ENCODE peak calls at places on chromosomes 5 and 9, in four cellular contexts. R, L, W and D are unnamed samples. For H3K4me1, the result is how much of the 10 kb centered on the place peaks cover.

GRCh38 chr5:83570916-83571315 is 99.4 kb downstream of the VCAN start:
- DNase-seq in R (no peak), L (no peak), W (no peak), D (no peak)

GRCh38 chr5:67831081-67831480 is 384.5 kb upstream of the PIK3R1 start:
- DNase-seq in R (no peak), L (no peak), W (no peak), D (no peak)

GRCh38 chr9:77063645-77064285 is 44.3 kb downstream of the FOXB2 start:
- DNase-seq in R (no peak), L (no peak), W (no peak), D (no peak)

GRCh38 chr9:136284951-136285350 is 18.9 kb downstream of the CCDC187 start:
- DNase-seq in R (no peak), L (no peak), W (no peak), D (no peak)

GRCh38 chr5:175802361-175802760 is 69.0 kb upstream of the CPLX2 start:
- DNase-seq in R (no peak), L (no peak), W (no peak), D (no peak)

GRCh38 chr9:127796899-127797370 is 5.7 kb upstream of the FPGS start:
- DNase-seq in R (no peak), L (no peak), W (no peak), D (no peak)

GRCh38 chr9:7368410-7369292 is 430.9 kb downstream of the DMAC1 start:
- DNase-seq in R (no peak), L (no peak), W (no peak), D (no peak)

GRCh38 chr5:149749481-149750365 is 19.6 kb downstream of the PPARGC1B start:
- DNase-seq in R (no peak), L (peak), W (no peak), D (no peak)

GRCh38 chr5:84191296-84191695 is 193.4 kb downstream of the EDIL3 start:
- DNase-seq in R (no peak), L (no peak), W (no peak), D (no peak)

GRCh38 chr9:114301798-114302565 is 20.9 kb upstream of the ORM1 start:
- DNase-seq in R (no peak), L (no peak), W (no peak), D (no peak)

GRCh38 chr9:9913276-9913832 is 699.4 kb downstream of the PTPRD start:
- DNase-seq in R (no peak), L (peak), W (no peak), D (no peak)

GRCh38 chr5:5598547-5599113 is 176.2 kb downstream of the ICE1 start:
- DNase-seq in R (no peak), L (no peak), W (no peak), D (no peak)

GRCh38 chr9:98869078-98869745 is 61.7 kb downstream of the GALNT12 start:
- DNase-seq in R (no peak), L (no peak), W (no peak), D (no peak)

GRCh38 chr9:89597711-89598707 is 6.8 kb upstream of the GADD45G start:
- DNase-seq in R (no peak), L (peak), W (no peak), D (peak)

GRCh38 chr9:136791466-136792276 is 527 bp downstream of the TMEM141 start:
- DNase-seq in R (no peak), L (peak), W (no peak), D (no peak)

GRCh38 chr5:180658774-180659564 is 9.6 kb upstream of the FLT4 start:
- DNase-seq in R (no peak), L (no peak), W (no peak), D (no peak)

GRCh38 chr5:143614831-143615230 is 197.1 kb upstream of the HMHB1 start:
- DNase-seq in R (no peak), L (no peak), W (no peak), D (no peak)

GRCh38 chr5:159210846-159211245 is 1.5 kb upstream of the RNF145 start:
- DNase-seq in R (no peak), L (no peak), W (no peak), D (no peak)

GRCh38 chr5:64869419-64869818 is 100.7 kb downstream of the CWC27 start:
- DNase-seq in R (no peak), L (no peak), W (no peak), D (no peak)

GRCh38 chr5:167964529-167964928 is 326.9 kb upstream of the WWC1 start:
- DNase-seq in R (no peak), L (no peak), W (no peak), D (no peak)

GRCh38 chr5:61232490-61232889 is 70.2 kb upstream of the SMIM15 start:
- DNase-seq in R (no peak), L (no peak), W (no peak), D (no peak)

GRCh38 chr9:27414215-27414731 is 109.8 kb upstream of the IFNK start:
- DNase-seq in R (no peak), L (no peak), W (no peak), D (no peak)

GRCh38 chr5:179275941-179276837 is 69.1 kb downstream of the ADAMTS2 start:
- DNase-seq in R (no peak), L (peak), W (no peak), D (no peak)

GRCh38 chr5:45512521-45512920 is 183.7 kb downstream of the HCN1 start:
- DNase-seq in R (no peak), L (no peak), W (no peak), D (no peak)

GRCh38 chr5:61280766-61281427 is 51.2 kb upstream of the ZSWIM6 start:
- DNase-seq in R (no peak), L (no peak), W (no peak), D (no peak)

GRCh38 chr5:158701406-158702177 is 398.1 kb downstream of the EBF1 start:
- DNase-seq in R (no peak), L (no peak), W (no peak), D (no peak)

GRCh38 chr5:76813982-76814562 is 4.8 kb upstream of the F2RL1 start:
- DNase-seq in R (no peak), L (peak), W (no peak), D (no peak)

GRCh38 chr9:13688990-13689600 is 409.6 kb upstream of the MPDZ start:
- DNase-seq in R (no peak), L (no peak), W (no peak), D (peak)

GRCh38 chr9:86406366-86406765 is 52.2 kb upstream of the TUT7 start:
- DNase-seq in R (no peak), L (peak), W (no peak), D (no peak)

GRCh38 chr5:122415481-122416120 is 103.6 kb downstream of the SNCAIP start:
- DNase-seq in R (no peak), L (peak), W (peak), D (peak)

GRCh38 chr9:79292731-79293280 is 279.0 kb upstream of the TLE4 start:
- DNase-seq in R (no peak), L (no peak), W (no peak), D (no peak)

GRCh38 chr5:90418214-90418613 is 8.7 kb upstream of the CETN3 start:
- DNase-seq in R (no peak), L (no peak), W (no peak), D (no peak)

GRCh38 chr5:178261666-178262600 is 29.3 kb upstream of the PHYKPL start:
- DNase-seq in R (no peak), L (no peak), W (no peak), D (no peak)

GRCh38 chr9:81680506-81680905 is 8.8 kb downstream of the TLE1 start:
- DNase-seq in R (no peak), L (no peak), W (no peak), D (no peak)

GRCh38 chr5:163440954-163441353 is 3.6 kb downstream of the CCNG1 start:
- DNase-seq in R (no peak), L (no peak), W (no peak), D (no peak)
- H3K4me3 ChIP-seq in R (peak), L (peak), W (peak), D (no peak)

GRCh38 chr5:145701404-145701803 is 133.7 kb downstream of the PRELID2 start:
- DNase-seq in R (no peak), L (no peak), W (no peak), D (no peak)

GRCh38 chr5:145699846-145700245 is 135.3 kb downstream of the PRELID2 start:
- DNase-seq in R (no peak), L (no peak), W (no peak), D (no peak)

GRCh38 chr5:145708169-145708568 is 127.0 kb downstream of the PRELID2 start:
- DNase-seq in R (no peak), L (no peak), W (no peak), D (no peak)

DNA sequence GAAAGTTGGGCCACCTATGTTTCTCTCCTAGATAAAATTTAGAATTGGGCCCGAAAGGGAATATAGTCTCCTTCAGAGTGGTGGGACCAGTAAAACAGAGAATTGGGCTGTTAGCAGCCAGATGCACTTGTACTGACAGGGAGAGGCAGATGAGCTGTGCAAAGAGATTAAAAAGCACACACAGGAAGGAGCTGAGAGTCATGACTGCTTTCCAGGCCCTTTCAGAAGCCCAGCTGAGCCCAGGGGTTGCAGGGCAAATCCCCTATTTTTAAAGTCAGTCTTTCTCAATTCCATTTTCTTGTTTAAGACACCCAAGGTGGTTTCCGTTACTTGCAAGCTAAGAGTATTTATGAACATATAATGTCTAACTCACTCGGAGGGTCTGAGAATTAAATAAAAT is 130.4 kb downstream of the PRELID2 start:
- DNase-seq in R (no peak), L (no peak), W (no peak), D (no peak)
- TF ChIP-seq SUZ12 in R (no peak), L (no peak), W (no peak), D (no peak)

GRCh38 chr9:121299125-121299466 is 31.1 kb downstream of the GSN start:
- DNase-seq in R (no peak), L (no peak), W (no peak), D (no peak)
- H3K4me1 ChIP-seq in R (under half), L (half or more), W (under half), D (under half)

GRCh38 chr5:136033244-136033643 is 4.5 kb downstream of the TGFBI start:
- DNase-seq in R (no peak), L (no peak), W (no peak), D (no peak)

GRCh38 chr5:136030956-136031611 is 2.3 kb downstream of the TGFBI start:
- DNase-seq in R (peak), L (no peak), W (no peak), D (no peak)

GRCh38 chr5:136033848-136034247 is 5.1 kb downstream of the TGFBI start:
- DNase-seq in R (no peak), L (no peak), W (no peak), D (no peak)

GRCh38 chr5:136031713-136032112 is 2.9 kb downstream of the TGFBI start:
- DNase-seq in R (no peak), L (no peak), W (no peak), D (no peak)

DNA sequence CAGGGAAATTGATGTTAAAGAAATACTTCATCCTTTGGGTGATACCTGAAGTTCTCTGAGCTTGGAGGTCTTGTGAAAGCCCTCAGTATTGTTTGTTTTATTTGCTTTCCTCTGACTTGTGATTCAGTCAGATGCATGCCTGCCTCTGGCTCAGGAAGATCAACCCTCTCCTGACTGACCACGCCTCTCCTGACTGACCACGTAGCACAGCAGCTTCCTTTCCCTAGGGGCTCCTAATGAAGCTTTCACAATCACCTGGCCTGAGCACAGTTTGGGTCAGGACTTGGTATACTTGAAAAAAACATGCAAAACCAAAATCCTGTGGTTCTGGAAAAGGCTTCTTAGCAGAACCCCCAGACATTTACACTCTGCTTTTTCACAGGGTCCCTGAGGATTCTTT is 3.8 kb downstream of the TGFBI start:
- DNase-seq in R (no peak), L (peak), W (no peak), D (no peak)
- H3K4me3 ChIP-seq in R (no peak), L (no peak), W (no peak), D (no peak)

DNA sequence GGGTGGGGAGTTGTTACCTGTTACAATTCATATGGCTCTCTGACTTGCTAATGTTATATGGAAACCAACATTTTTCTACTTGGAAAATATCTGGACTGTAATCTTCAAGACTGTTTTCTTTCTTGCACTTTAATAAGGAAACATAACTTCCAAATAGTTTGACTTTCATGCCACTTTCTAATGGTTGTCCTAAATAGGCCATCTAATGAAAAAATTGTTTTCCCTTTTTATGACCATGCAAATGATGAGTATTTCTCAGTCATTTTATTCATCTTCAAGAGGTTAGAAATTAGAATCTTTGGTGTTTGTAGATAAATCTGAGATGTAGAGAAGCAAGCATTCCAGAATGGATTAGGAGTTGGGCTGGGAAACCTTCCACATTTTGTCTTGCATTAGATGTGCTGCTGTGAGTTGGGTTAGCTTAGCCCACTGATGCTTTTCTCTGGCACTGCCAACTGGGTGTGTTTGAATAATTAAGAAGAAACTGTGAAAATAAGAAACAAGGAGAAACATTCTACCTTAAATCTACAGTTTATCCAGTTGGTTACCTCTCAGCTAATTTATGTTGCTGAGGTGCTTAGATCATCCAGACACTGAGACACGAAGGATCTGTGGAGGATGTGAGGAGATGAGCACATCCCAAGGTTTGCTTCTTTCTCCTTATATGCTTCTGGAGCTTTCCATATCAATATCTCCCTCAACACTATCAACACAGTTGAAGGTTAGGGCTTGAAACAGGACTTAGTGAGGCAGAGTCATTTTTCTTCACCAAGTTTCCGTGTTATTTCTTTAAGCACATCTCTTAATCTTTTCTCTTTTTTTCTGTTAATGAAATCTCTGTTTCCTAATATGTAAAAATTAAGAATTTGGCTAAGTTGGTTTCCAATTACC is 2.7 kb downstream of the RASGRF2 start:
- DNase-seq in R (no peak), L (no peak), W (no peak), D (no peak)
- TF ChIP-seq SUZ12 in R (no peak), L (no peak), W (no peak), D (no peak)